ENCODE peak calls at places on chromosomes 16 and 17, in seven cellular contexts. V is activated CD4-positive, alpha-beta T cell treated with anti-CD3 and anti-CD28 coated beads, Interleukin-2, amount 50 U/mL, for 1 hour; D is stimulated activated CD8-positive, alpha-beta memory T cell treated with anti-CD3 and anti-CD28 coated beads, Interleukin-15, amount 100 ng/mL, for 24 hours; S is body of pancreas; Q is T-cell; Z is C1 segment of cervical spinal cord; F is nucleus accumbens. L is an unnamed sample.

GRCh38 chr16:49586466-49586865 is 212.9 kb downstream of the C16orf78 start:
- DNase-seq in V (no peak), D (no peak), S (no peak), Q (no peak), Z (no peak), F (no peak), L (no peak)

GRCh38 chr17:82780981-82781893 is 29.4 kb downstream of the TBCD start:
- DNase-seq in V (no peak), D (no peak), S (no peak), Q (no peak), Z (no peak), F (peak; percentile 23), L (no peak)

GRCh38 chr17:15930426-15930825 is 14.5 kb upstream of the ADORA2B start:
- DNase-seq in V (no peak), D (no peak), S (no peak), Q (no peak), Z (no peak), F (no peak), L (no peak)

GRCh38 chr16:80274576-80275191 is 266.1 kb upstream of the DYNLRB2 start:
- DNase-seq in V (no peak), D (no peak), S (no peak), Q (no peak), Z (no peak), F (no peak), L (peak; percentile 49)

GRCh38 chr17:29124135-29124930 is 55.9 kb downstream of the MYO18A start:
- DNase-seq in V (no peak), D (no peak), S (peak; percentile 55), Q (no peak), Z (peak; percentile 15), F (no peak), L (peak; percentile 63)

GRCh38 chr17:39110435-39111136 is 40.9 kb downstream of the PLXDC1 start:
- DNase-seq in V (no peak), D (no peak), S (peak; percentile 86), Q (no peak), Z (no peak), F (no peak), L (no peak)

GRCh38 chr16:81715358-81716196 is 63.5 kb upstream of the PLCG2 start:
- DNase-seq in V (peak; percentile 12), D (no peak), S (no peak), Q (peak; percentile 41), Z (no peak), F (no peak), L (no peak)

GRCh38 chr16:8894736-8895334 is 12.7 kb downstream of the LITAFD start:
- DNase-seq in V (no peak), D (no peak), S (peak; percentile 4), Q (no peak), Z (no peak), F (no peak), L (no peak)

GRCh38 chr17:74259667-74260524 is 14.1 kb upstream of the DNAI2 start:
- DNase-seq in V (no peak), D (no peak), S (no peak), Q (no peak), Z (no peak), F (no peak), L (peak; percentile 64)

GRCh38 chr17:64504769-64505319 is 1.2 kb downstream of the DDX5 start:
- DNase-seq in V (no peak), D (no peak), S (no peak), Q (no peak), Z (no peak), F (no peak), L (no peak)

GRCh38 chr17:45745843-45746494 is 38.2 kb upstream of the CRHR1 start:
- DNase-seq in V (no peak), D (no peak), S (no peak), Q (no peak), Z (no peak), F (no peak), L (no peak)

GRCh38 chr17:78414178-78415162 is 36.0 kb downstream of the PGS1 start:
- DNase-seq in V (peak; percentile 54), D (no peak), S (no peak), Q (peak; percentile 48), Z (no peak), F (no peak), L (no peak)

GRCh38 chr16:30535106-30535776 is 583 bp upstream of the ZNF747 start:
- DNase-seq in V (no peak), D (no peak), S (no peak), Q (no peak), Z (no peak), F (no peak), L (no peak)

L was measured in RWPE1.